ENCODE peak calls at places on chromosomes 4 and X, in six cellular contexts. T is astrocyte of the spinal cord, I is NB4, N is brain microvascular endothelial cell, R is mucosa of descending colon, V is hepatocyte. D is an unnamed sample.

GRCh38 chrX:77493677-77494553 is 46.7 kb downstream of the FGF16 start:
- DNase-seq in T (peak), I (peak), N (peak), R (no peak), V (peak), D (peak)

GRCh38 chr4:973431-974397 is at the start of gene DGKQ:
- DNase-seq in T (peak), I (peak), N (peak), R (peak), V (peak), D (no peak)

GRCh38 chrX:19514791-19515614 is at the start of gene MAP3K15:
- DNase-seq in T (no peak), I (peak), N (no peak), R (no peak), V (peak), D (no peak)

GRCh38 chrX:42694260-42694815 is 83.6 kb downstream of the PPP1R2C start:
- DNase-seq in T (no peak), I (no peak), N (no peak), R (no peak), V (no peak), D (no peak)

GRCh38 chr4:186012071-186012470 is 56.9 kb upstream of the TLR3 start:
- DNase-seq in T (no peak), I (no peak), N (no peak), R (no peak), V (no peak), D (no peak)

GRCh38 chrX:13721819-13722527 is 12.4 kb downstream of the TRAPPC2 start:
- DNase-seq in T (peak), I (no peak), N (peak), R (no peak), V (peak), D (no peak)

GRCh38 chr4:152456609-152457008 is 79.3 kb downstream of the FBXW7 start:
- DNase-seq in T (no peak), I (no peak), N (no peak), R (no peak), V (no peak), D (no peak)

GRCh38 chr4:172842759-172843158 is 325.9 kb upstream of the GALNT7 start:
- DNase-seq in T (no peak), I (no peak), N (no peak), R (no peak), V (no peak), D (no peak)

GRCh38 chr4:147528054-147528453 is 47.2 kb downstream of the EDNRA start:
- DNase-seq in T (no peak), I (no peak), N (no peak), R (no peak), V (no peak), D (no peak)

GRCh38 chrX:74371823-74372222 is 49.5 kb upstream of the SLC16A2 start:
- DNase-seq in T (no peak), I (no peak), N (no peak), R (no peak), V (no peak), D (no peak)

GRCh38 chr4:3297066-3297859 is 4.4 kb downstream of the RGS12 start:
- DNase-seq in T (no peak), I (no peak), N (no peak), R (no peak), V (no peak), D (no peak)
- H3K4me3 ChIP-seq in T (no peak), I (no peak), N (no peak), R (no peak), V (no peak), D (no peak)

DNA sequence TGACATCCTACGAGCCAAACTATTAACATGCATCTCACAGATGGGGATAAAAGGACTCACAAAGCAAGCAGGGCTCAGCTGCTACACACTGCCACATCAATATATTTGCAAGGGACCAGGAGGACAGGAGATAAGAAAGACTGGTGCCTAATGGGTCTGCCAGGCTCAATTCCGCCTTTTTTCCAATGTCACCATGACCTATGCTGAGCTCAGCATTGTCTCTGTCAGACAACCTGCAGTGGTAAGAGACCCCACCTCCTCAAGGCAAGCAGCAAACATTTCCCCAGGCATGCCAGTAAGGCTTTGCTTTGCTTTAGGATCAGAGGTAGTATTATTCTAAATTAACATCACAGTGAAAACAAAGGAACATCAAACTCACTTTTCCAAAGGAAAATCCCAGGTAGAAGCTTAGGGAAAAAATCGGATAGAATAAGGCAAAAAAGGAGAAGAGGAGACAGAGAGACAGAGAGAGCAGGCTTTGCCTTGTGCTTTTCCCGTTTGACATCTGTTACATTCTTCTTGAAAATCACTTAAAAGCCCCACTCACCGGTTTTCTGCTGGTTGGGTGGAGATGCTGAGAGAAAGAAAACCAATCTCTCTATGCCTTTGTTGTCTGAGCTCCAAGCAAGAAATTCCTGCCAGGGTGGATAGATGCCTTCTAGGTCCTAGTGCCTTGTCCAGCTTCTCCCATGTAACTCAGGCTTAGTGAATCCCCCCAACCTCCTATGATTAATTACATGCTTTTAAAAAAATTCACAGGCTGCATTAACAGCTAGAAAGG is at the start of gene DCX:
- DNase-seq in T (no peak), I (no peak), N (no peak), R (no peak), V (no peak), D (no peak)
- TF ChIP-seq CTCF in T (no peak), I (no peak), N (no peak), R (no peak), V (no peak), D (no peak)

DNA sequence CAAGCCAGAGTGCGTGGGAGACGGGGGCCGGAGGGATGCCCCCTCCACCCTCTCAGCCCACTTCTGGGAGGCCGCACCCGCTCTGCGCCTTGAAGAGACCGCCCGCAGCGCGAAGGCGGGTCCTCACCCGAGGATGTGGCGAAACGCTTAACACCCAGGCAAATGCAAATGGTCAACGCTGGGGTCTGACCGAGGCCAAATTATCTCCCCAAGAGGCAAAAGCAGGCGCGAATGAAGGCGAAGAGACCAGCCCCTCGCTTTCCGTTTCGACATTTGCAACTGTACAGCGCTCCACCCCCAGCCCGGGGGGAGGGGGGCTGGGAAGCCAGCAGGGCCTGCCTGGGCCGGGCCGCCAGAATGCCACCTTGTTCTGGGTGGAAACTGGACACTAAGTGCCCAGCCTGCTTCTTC is 137.7 kb upstream of the ZIC3 start:
- DNase-seq in T (no peak), I (no peak), N (no peak), R (no peak), V (no peak), D (no peak)
- H3K4me3 ChIP-seq in T (peak), I (no peak), N (peak), R (no peak), V (no peak), D (peak)

DNA sequence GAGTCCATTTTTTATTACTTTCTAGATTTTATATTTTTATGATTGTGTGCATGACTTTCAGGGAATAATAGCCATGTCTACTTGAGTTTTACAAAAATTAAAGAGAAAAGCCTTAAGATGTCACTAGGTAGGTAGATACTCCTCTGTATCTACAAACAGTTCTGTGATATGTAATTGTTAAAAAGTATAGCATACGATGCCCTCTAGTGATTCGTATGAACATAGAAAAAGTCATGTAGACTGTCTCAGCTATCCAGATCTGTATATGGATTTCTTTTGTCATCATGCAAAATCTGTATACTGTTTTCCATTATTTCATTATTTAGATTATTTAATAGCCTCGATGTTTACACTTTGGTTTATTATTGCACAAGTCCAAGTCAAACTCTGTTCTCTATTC is 856.6 kb downstream of the CENPC start:
- DNase-seq in T (peak), I (peak), N (no peak), R (no peak), V (peak), D (peak)
- TF ChIP-seq CTCF in T (peak), I (no peak), N (peak), R (no peak), V (peak), D (peak)

GRCh38 chr4:25870081-25870480 is 7.3 kb upstream of the SEL1L3 start:
- DNase-seq in T (no peak), I (no peak), N (no peak), R (no peak), V (no peak), D (no peak)
- H3K4me3 ChIP-seq in T (no peak), I (no peak), N (no peak), R (no peak), V (no peak), D (no peak)

DNA sequence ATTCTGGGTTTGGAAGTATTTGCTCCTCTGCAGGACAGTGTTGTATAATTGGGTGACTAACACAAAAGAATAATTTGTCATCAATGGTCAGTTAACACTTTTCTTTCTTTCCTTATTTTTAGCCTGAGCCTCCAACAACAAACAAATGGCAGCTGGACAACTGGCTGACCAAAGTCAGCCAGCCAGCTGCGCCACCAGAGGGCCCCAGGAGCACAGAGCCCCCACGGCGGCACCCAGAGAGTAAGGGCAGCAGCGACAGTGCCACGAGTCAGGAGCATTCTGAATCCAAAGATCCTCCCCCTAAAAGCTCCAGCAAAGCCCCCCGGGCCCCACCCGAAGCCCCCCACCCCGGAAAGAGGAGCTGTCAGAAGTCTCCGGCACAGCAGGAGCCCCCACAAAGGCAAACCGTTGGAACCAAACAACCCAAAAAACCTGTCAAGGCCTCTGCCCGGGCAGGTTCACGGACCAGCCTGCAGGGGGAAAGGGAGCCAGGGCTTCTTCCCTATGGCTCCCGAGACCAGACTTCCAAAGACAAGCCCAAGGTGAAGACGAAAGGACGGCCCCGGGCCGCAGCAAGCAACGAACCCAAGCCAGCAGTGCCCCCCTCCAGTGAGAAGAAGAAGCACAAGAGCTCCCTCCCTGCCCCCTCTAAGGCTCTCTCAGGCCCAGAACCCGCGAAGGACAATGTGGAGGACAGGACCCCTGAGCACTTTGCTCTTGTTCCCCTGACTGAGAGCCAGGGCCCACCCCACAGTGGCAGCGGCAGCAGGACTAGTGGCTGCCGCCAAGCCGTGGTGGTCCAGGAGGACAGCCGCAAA is 106.0 kb downstream of the KLHL8 start:
- DNase-seq in T (no peak), I (no peak), N (no peak), R (no peak), V (no peak), D (no peak)
- TF ChIP-seq CTCF in T (peak), I (no peak), N (peak), R (no peak), V (no peak), D (no peak)